ENCODE peak calls at places on chromosomes 1 and 21, in ten cellular contexts. E is AML-193; Q is caudate nucleus; P is activated gamma-delta T cell treated with Interleukin-2 at 50 U/mL for 16 hours; X is KBM-7; N is ACHN; G is H54; A is stimulated activated effector memory CD8-positive, alpha-beta T cell treated with anti-CD3 and anti-CD28 coated beads, Interleukin-12 subunit alpha, Interleukin-12 subunit beta, amount 100 ng/mL, for 72 hours; T is MM.1S; K is activated naive CD4-positive, alpha-beta T cell treated with Interleukin-2 at 50 U/mL for 16 hours. R is an unnamed sample.

GRCh38 chr1:173122958-173123852 is 72.5 kb upstream of the TNFSF18 start:
- DNase-seq in E (peak), Q (no peak), P (no peak), X (peak), N (peak), G (peak), A (no peak), T (no peak), K (no peak), R (peak)

GRCh38 chr21:27799861-27800260 is 833.0 kb upstream of the ADAMTS5 start:
- DNase-seq in E (no peak), Q (no peak), P (no peak), X (no peak), N (no peak), G (no peak), A (no peak), T (no peak), K (no peak), R (no peak)

GRCh38 chr1:53061859-53062714 is at the start of gene PODN:
- DNase-seq in E (no peak), Q (no peak), P (no peak), X (peak), N (no peak), G (no peak), A (peak), T (no peak), K (no peak), R (no peak)

GRCh38 chr1:160081261-160081936 is at the start of gene KCNJ9:
- DNase-seq in E (no peak), Q (peak), P (no peak), X (no peak), N (no peak), G (no peak), A (no peak), T (no peak), K (no peak), R (no peak)

GRCh38 chr1:21149430-21149861 is 27.3 kb downstream of the EIF4G3 start:
- DNase-seq in E (no peak), Q (no peak), P (no peak), X (peak), N (peak), G (peak), A (no peak), T (no peak), K (no peak), R (no peak)

GRCh38 chr1:113307771-113308451 is 82.4 kb upstream of the MAGI3 start:
- DNase-seq in E (no peak), Q (no peak), P (no peak), X (no peak), N (no peak), G (no peak), A (no peak), T (no peak), K (no peak), R (no peak)

GRCh38 chr21:36322083-36322424 is 2.1 kb downstream of the MORC3 start:
- DNase-seq in E (no peak), Q (no peak), P (no peak), X (no peak), N (no peak), G (no peak), A (no peak), T (no peak), K (no peak), R (no peak)

GRCh38 chr1:226980122-226980551 is 40.0 kb downstream of the COQ8A start:
- DNase-seq in E (no peak), Q (no peak), P (no peak), X (no peak), N (no peak), G (no peak), A (no peak), T (no peak), K (no peak), R (no peak)

GRCh38 chr1:181018901-181019681 is 3.6 kb downstream of the STX6 start:
- DNase-seq in E (no peak), Q (no peak), P (no peak), X (no peak), N (no peak), G (no peak), A (no peak), T (no peak), K (peak), R (no peak)

GRCh38 chr1:164689672-164690655 is 131.0 kb downstream of the PBX1 start:
- DNase-seq in E (no peak), Q (no peak), P (no peak), X (no peak), N (no peak), G (no peak), A (no peak), T (no peak), K (no peak), R (no peak)

GRCh38 chr1:8870605-8871538 is 7.6 kb downstream of the ENO1 start:
- DNase-seq in E (no peak), Q (no peak), P (no peak), X (no peak), N (no peak), G (no peak), A (no peak), T (no peak), K (no peak), R (no peak)

GRCh38 chr1:212218911-212219310 is 66.3 kb upstream of the PPP2R5A start:
- DNase-seq in E (no peak), Q (no peak), P (no peak), X (peak), N (peak), G (no peak), A (no peak), T (peak), K (no peak), R (no peak)

GRCh38 chr1:31434101-31434871 is 21.3 kb downstream of the SERINC2 start:
- DNase-seq in E (no peak), Q (no peak), P (no peak), X (no peak), N (no peak), G (no peak), A (no peak), T (no peak), K (no peak), R (no peak)

R was measured in germinal center.